ENCODE peak calls at places on chromosomes 12 and 14, in nine cellular contexts. I, U, E, B, W, C, X, K and L are unnamed samples.

GRCh38 chr12:79426121-79426520 is 264.6 kb downstream of the PAWR start:
- DNase-seq in I (no peak), U (no peak), E (no peak), B (no peak), W (no peak), C (no peak), X (no peak), K (no peak), L (no peak)

GRCh38 chr12:77995436-77996167 is 164.9 kb downstream of the NAV3 start:
- DNase-seq in I (no peak), U (no peak), E (peak), B (no peak), W (no peak), C (no peak), X (peak), K (no peak), L (no peak)

GRCh38 chr14:99718811-99719192 is 34.7 kb downstream of the CYP46A1 start:
- DNase-seq in I (no peak), U (no peak), E (no peak), B (peak), W (no peak), C (no peak), X (no peak), K (no peak), L (no peak)

GRCh38 chr12:116321913-116322312 is 44.4 kb upstream of the MED13L start:
- DNase-seq in I (no peak), U (no peak), E (no peak), B (no peak), W (no peak), C (no peak), X (no peak), K (no peak), L (no peak)

GRCh38 chr12:20513189-20513588 is 144.9 kb downstream of the PDE3A start:
- DNase-seq in I (no peak), U (no peak), E (no peak), B (no peak), W (no peak), C (no peak), X (no peak), K (no peak), L (no peak)

GRCh38 chr14:93921001-93921797 is 5.9 kb upstream of the FAM181A start:
- DNase-seq in I (no peak), U (no peak), E (no peak), B (no peak), W (no peak), C (no peak), X (no peak), K (no peak), L (no peak)

GRCh38 chr12:6452245-6452731 is 446 bp downstream of the TAPBPL start:
- DNase-seq in I (no peak), U (no peak), E (no peak), B (no peak), W (no peak), C (peak), X (no peak), K (no peak), L (no peak)

GRCh38 chr14:64421166-64421565 is 33.0 kb downstream of the MTHFD1 start:
- DNase-seq in I (no peak), U (no peak), E (peak), B (no peak), W (no peak), C (no peak), X (peak), K (no peak), L (no peak)

GRCh38 chr14:59905193-59905592 is 14.8 kb upstream of the LRRC9 start:
- DNase-seq in I (no peak), U (no peak), E (peak), B (no peak), W (no peak), C (no peak), X (peak), K (no peak), L (no peak)

GRCh38 chr12:99619389-99620158 is 28.0 kb upstream of the GARIN6 start:
- DNase-seq in I (peak), U (no peak), E (peak), B (peak), W (no peak), C (peak), X (peak), K (no peak), L (peak)

GRCh38 chr12:91883811-91884210 is 261.8 kb downstream of the BTG1 start:
- DNase-seq in I (no peak), U (no peak), E (no peak), B (no peak), W (no peak), C (no peak), X (no peak), K (no peak), L (no peak)

GRCh38 chr12:45726594-45727300 is 2.8 kb upstream of the ARID2 start:
- DNase-seq in I (peak), U (peak), E (peak), B (peak), W (no peak), C (no peak), X (peak), K (peak), L (peak)

GRCh38 chr12:16361142-16361783 is 13.8 kb downstream of the MGST1 start:
- DNase-seq in I (no peak), U (peak), E (no peak), B (no peak), W (no peak), C (no peak), X (no peak), K (no peak), L (no peak)

GRCh38 chr12:31029916-31030562 is 43.6 kb upstream of the DDX11 start:
- DNase-seq in I (peak), U (no peak), E (no peak), B (no peak), W (no peak), C (peak), X (no peak), K (no peak), L (no peak)

GRCh38 chr14:105737504-105738246 is 211.3 kb downstream of the TMEM121 start:
- DNase-seq in I (no peak), U (no peak), E (no peak), B (no peak), W (no peak), C (no peak), X (no peak), K (no peak), L (no peak)

GRCh38 chr12:117481470-117481869 is 120.0 kb upstream of the NOS1 start:
- DNase-seq in I (no peak), U (no peak), E (peak), B (no peak), W (no peak), C (no peak), X (peak), K (no peak), L (no peak)

GRCh38 chr14:96243785-96244184 is 12.2 kb upstream of the BDKRB1 start:
- DNase-seq in I (no peak), U (no peak), E (no peak), B (no peak), W (no peak), C (no peak), X (no peak), K (no peak), L (no peak)

GRCh38 chr12:107362960-107363359 is 269.6 kb upstream of the CRY1 start:
- DNase-seq in I (no peak), U (no peak), E (no peak), B (no peak), W (no peak), C (no peak), X (no peak), K (no peak), L (no peak)

GRCh38 chr14:75477881-75478280 is 44.4 kb upstream of the BATF start:
- DNase-seq in I (no peak), U (no peak), E (no peak), B (no peak), W (no peak), C (no peak), X (no peak), K (no peak), L (no peak)